ENCODE peak calls at places on chromosomes 16 and 17, in ten cellular contexts. D is HEK293T; J is mucosa of gallbladder; X is nucleus accumbens; A is naive thymus-derived CD8-positive, alpha-beta T cell; Q is stimulated activated CD8-positive, alpha-beta memory T cell treated with anti-CD3 and anti-CD28 coated beads, Interleukin-12 subunit alpha, Interleukin-12 subunit beta, amount 100 ng/mL, for 4 hours; G is NCI-H1694 treated with DMSO at 0.1 percent for 48 hours; E is KBM-7; I is SW 1271; Z is endodermal cell. V is an unnamed sample.

GRCh38 chr16:86277236-86277635 is 233.1 kb upstream of the FOXF1 start:
- DNase-seq in Z (no peak), J (no peak), X (no peak), I (no peak), E (no peak), D (no peak), G (no peak), A (no peak), Q (no peak), V (no peak)

GRCh38 chr16:31475949-31476304 is 4.0 kb downstream of the TGFB1I1 start:
- DNase-seq in D (no peak), G (no peak), I (no peak), Z (peak), X (no peak), E (no peak), J (no peak), A (no peak), Q (no peak), V (peak)

GRCh38 chr17:69723741-69724140 is 309.2 kb downstream of the MAP2K6 start:
- DNase-seq in Q (no peak), G (no peak), D (no peak), Z (no peak), X (no peak), A (no peak), J (no peak), I (no peak), E (no peak), V (peak)

GRCh38 chr17:20202141-20202574 is 193.0 kb downstream of the SPECC1 start:
- DNase-seq in J (no peak), G (no peak), Q (no peak), X (no peak), I (no peak), D (no peak), E (no peak), A (no peak), Z (peak), V (peak)

GRCh38 chr16:10878328-10878643 is 1.3 kb downstream of the CIITA start:
- DNase-seq in Q (no peak), E (no peak), J (no peak), G (no peak), D (no peak), A (no peak), Z (no peak), X (no peak), I (no peak), V (peak)

GRCh38 chr16:4272114-4272954 is 489 bp downstream of the TFAP4 start:
- DNase-seq in G (peak), I (no peak), J (peak), D (peak), Z (peak), A (peak), X (peak), E (peak), Q (peak), V (peak)

GRCh38 chr17:17761894-17762781 is 74.6 kb downstream of the SREBF1 start:
- DNase-seq in X (no peak), Q (no peak), I (no peak), G (no peak), D (no peak), J (no peak), A (no peak), Z (no peak), E (no peak), V (no peak)

GRCh38 chr17:27892866-27893769 is at the start of gene LYRM9:
- DNase-seq in Q (peak), A (peak), E (peak), G (peak), J (peak), D (peak), Z (peak), X (peak), I (peak), V (peak)

GRCh38 chr16:67936124-67936875 is at the start of gene PSMB10:
- DNase-seq in A (no peak), Z (peak), Q (peak), D (peak), G (peak), E (peak), J (no peak), X (no peak), I (peak), V (peak)

GRCh38 chr17:48048321-48049140 is at the start of gene NFE2L1:
- DNase-seq in A (peak), X (peak), I (peak), Z (peak), E (peak), G (peak), Q (no peak), J (peak), D (peak), V (peak)

GRCh38 chr16:69397821-69398521 is 12.2 kb upstream of the TERF2 start:
- DNase-seq in A (no peak), D (peak), E (peak), G (peak), Z (peak), I (peak), Q (no peak), X (no peak), J (peak), V (peak)

GRCh38 chr16:65884018-65884417 is 482.5 kb upstream of the CDH5 start:
- DNase-seq in X (no peak), E (no peak), J (no peak), A (no peak), Q (no peak), Z (no peak), I (no peak), D (no peak), G (no peak), V (no peak)

GRCh38 chr17:58391302-58391984 is 25.9 kb downstream of the RNF43 start:
- DNase-seq in I (no peak), A (no peak), G (no peak), Z (no peak), Q (no peak), J (peak), E (peak), X (no peak), D (peak), V (peak)

GRCh38 chr16:57732011-57732410 is 3.6 kb upstream of the KATNB1 start:
- DNase-seq in A (no peak), J (no peak), X (no peak), I (no peak), Z (no peak), D (no peak), G (no peak), E (no peak), Q (no peak), V (no peak)

GRCh38 chr17:61720016-61720795 is 129.2 kb upstream of the NACA2 start:
- DNase-seq in G (no peak), D (no peak), E (no peak), I (no peak), A (no peak), Q (no peak), Z (no peak), X (no peak), J (no peak), V (no peak)

GRCh38 chr16:86134802-86135461 is 236.0 kb downstream of the IRF8 start:
- DNase-seq in D (no peak), X (no peak), A (no peak), G (no peak), E (no peak), J (peak), Z (no peak), I (no peak), Q (no peak), V (no peak)

GRCh38 chr16:10514369-10515055 is 65.9 kb downstream of the EMP2 start:
- DNase-seq in Q (no peak), E (peak), X (no peak), Z (peak), J (peak), D (peak), G (peak), I (peak), A (peak), V (peak)

GRCh38 chr16:79093554-79093967 is 507.0 kb downstream of the MAF start:
- DNase-seq in G (no peak), I (no peak), Z (no peak), D (no peak), Q (peak), E (peak), X (no peak), J (peak), A (peak), V (no peak)

GRCh38 chr16:74107795-74108610 is 188.6 kb upstream of the PSMD7 start:
- DNase-seq in G (peak), X (no peak), I (peak), J (no peak), Q (no peak), E (peak), D (peak), Z (peak), A (peak), V (peak)

GRCh38 chr17:33521784-33522183 is 228.7 kb upstream of the ASIC2 start:
- DNase-seq in G (no peak), Z (peak), X (no peak), I (no peak), A (no peak), Q (no peak), E (no peak), J (no peak), D (no peak), V (peak)

GRCh38 chr17:17322516-17323510 is 19.6 kb downstream of the NT5M start:
- DNase-seq in A (no peak), J (no peak), Q (no peak), D (peak), G (no peak), Z (peak), I (no peak), X (no peak), E (no peak), V (no peak)

GRCh38 chr17:50130778-50131317 is 888 bp upstream of the SAMD14 start:
- DNase-seq in Z (peak), D (no peak), I (no peak), G (no peak), E (no peak), J (no peak), Q (no peak), A (peak), X (no peak), V (peak)

GRCh38 chr17:44235583-44235936 is 16.1 kb upstream of the UBTF start:
- DNase-seq in G (no peak), D (no peak), J (no peak), Z (no peak), I (peak), E (no peak), A (no peak), X (no peak), Q (no peak), V (no peak)

GRCh38 chr17:58294034-58294433 is 13.3 kb upstream of the MPO start:
- DNase-seq in Z (peak), X (no peak), A (no peak), D (no peak), I (no peak), E (no peak), J (no peak), Q (no peak), G (no peak), V (no peak)

GRCh38 chr16:17515421-17516210 is 44.9 kb upstream of the XYLT1 start:
- DNase-seq in Q (no peak), J (no peak), A (no peak), I (no peak), Z (no peak), G (no peak), E (no peak), D (no peak), X (no peak), V (no peak)

V was measured in DMS53.